ENCODE peak calls at places on chromosomes 13 and 19, in six cellular contexts. Q is ascending aorta, L is BE2C, S is cardiac fibroblast, Z is Panc1, R is mesothelial cell of epicardium. W is an unnamed sample.
A peak's percentile ranks its signal among the peaks of the same experiment; 100 is the strongest.

GRCh38 chr19:40683437-40683836 is 7.0 kb downstream of the NUMBL start:
- DNase-seq in L (no peak), R (no peak), Q (no peak), Z (no peak), S (no peak), W (no peak)

GRCh38 chr13:95437561-95437960 is 115.0 kb upstream of the CLDN10 start:
- DNase-seq in Z (no peak), L (no peak), Q (no peak), S (no peak), R (no peak), W (no peak)

GRCh38 chr13:112141643-112142400 is 74.9 kb downstream of the SOX1 start:
- DNase-seq in Z (no peak), R (no peak), Q (no peak), S (no peak), L (no peak), W (no peak)

GRCh38 chr13:87622921-87623320 is 48.2 kb upstream of the SLITRK5 start:
- DNase-seq in S (no peak), Q (no peak), R (no peak), Z (no peak), L (no peak), W (no peak)

GRCh38 chr19:17847538-17848366 is at the start of gene JAK3:
- DNase-seq in R (peak; percentile 75), S (peak; percentile 80), L (peak; percentile 79), Q (no peak), Z (no peak), W (peak; percentile 66)

GRCh38 chr13:95296326-95296939 is 4.8 kb downstream of the ABCC4 start:
- DNase-seq in S (peak; percentile 29), Q (no peak), R (no peak), Z (no peak), L (peak; percentile 48), W (peak; percentile 41)

GRCh38 chr13:112057736-112058518 is 9.0 kb upstream of the SOX1 start:
- DNase-seq in R (no peak), Z (no peak), Q (no peak), L (no peak), S (no peak), W (no peak)

GRCh38 chr13:24168392-24168750 is 7.9 kb downstream of the SPATA13 start:
- DNase-seq in Z (no peak), L (no peak), Q (no peak), R (no peak), S (no peak), W (no peak)

GRCh38 chr13:113856716-113857065 is 7.2 kb downstream of the GAS6 start:
- DNase-seq in S (peak; percentile 72), Z (no peak), L (no peak), R (no peak), Q (no peak), W (no peak)

GRCh38 chr13:105773241-105773640 is 762.2 kb downstream of the EFNB2 start:
- DNase-seq in Q (no peak), L (no peak), R (no peak), Z (no peak), S (no peak), W (no peak)

GRCh38 chr19:28785961-28786360 is 427.0 kb downstream of the UQCRFS1 start:
- DNase-seq in R (no peak), Z (no peak), L (no peak), S (no peak), Q (no peak), W (no peak)

GRCh38 chr13:91135949-91136348 is 211.5 kb upstream of the MIR17HG start:
- DNase-seq in Z (no peak), L (no peak), R (no peak), Q (no peak), S (no peak), W (no peak)

GRCh38 chr13:77265336-77265735 is 61.6 kb downstream of the MYCBP2 start:
- DNase-seq in L (no peak), S (no peak), R (no peak), Q (no peak), Z (no peak), W (no peak)

GRCh38 chr19:2491130-2491801 is 15.3 kb downstream of the GADD45B start:
- DNase-seq in R (no peak), S (peak; percentile 97), Q (no peak), L (peak; percentile 46), Z (no peak), W (no peak)

GRCh38 chr13:71213252-71213821 is 653.7 kb downstream of the DACH1 start:
- DNase-seq in R (no peak), L (no peak), Q (no peak), Z (no peak), S (no peak), W (no peak)

GRCh38 chr19:40908981-40909380 is 26.9 kb upstream of the CYP2A7 start:
- DNase-seq in Z (no peak), S (peak; percentile 20), R (no peak), Q (no peak), L (no peak), W (no peak)

DNA sequence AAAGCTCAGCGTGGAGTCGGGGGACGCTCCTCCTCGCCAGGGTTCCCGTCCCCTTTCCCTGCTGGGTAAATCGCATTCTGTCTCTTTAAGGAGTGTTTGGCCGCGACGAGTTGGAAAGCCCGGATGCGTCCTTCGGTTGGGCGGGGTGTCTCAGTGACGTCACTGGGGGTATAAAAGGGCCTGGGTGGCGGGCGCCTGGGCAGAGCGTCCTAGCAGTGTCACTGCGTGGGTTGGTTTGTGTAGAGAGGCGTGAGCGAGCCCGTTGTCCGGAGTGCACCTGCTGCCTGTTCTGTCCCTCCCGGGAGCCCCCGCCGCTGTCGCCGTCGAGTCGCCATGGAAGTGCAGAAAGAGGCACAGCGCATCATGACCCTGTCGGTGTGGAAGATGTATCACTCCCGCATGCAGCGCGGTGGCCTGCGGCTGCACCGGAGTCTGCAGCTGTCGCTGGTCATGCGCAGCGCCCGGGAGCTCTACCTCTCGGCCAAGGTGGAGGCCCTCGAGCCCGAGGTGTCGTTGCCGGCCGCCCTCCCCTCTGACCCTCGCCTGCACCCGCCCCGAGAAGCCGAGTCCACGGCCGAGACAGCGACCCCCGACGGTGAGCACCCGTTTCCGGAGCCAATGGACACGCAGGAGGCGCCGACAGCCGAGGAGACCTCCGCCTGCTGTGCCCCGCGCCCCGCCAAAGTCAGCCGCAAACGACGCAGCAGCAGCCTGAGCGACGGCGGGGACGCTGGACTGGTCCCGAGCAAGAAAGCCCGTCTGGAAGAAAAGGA is 2.8 kb downstream of the IER2 start:
- DNase-seq in Q (peak; percentile 86), R (peak; percentile 90), L (peak; percentile 97), S (peak; percentile 97), Z (no peak), W (peak; percentile 86)
- TF ChIP-seq CTCF in Q (peak; percentile 36), R (peak; percentile 10), L (no peak), S (no peak), Z (no peak), W (peak; percentile 15)

DNA sequence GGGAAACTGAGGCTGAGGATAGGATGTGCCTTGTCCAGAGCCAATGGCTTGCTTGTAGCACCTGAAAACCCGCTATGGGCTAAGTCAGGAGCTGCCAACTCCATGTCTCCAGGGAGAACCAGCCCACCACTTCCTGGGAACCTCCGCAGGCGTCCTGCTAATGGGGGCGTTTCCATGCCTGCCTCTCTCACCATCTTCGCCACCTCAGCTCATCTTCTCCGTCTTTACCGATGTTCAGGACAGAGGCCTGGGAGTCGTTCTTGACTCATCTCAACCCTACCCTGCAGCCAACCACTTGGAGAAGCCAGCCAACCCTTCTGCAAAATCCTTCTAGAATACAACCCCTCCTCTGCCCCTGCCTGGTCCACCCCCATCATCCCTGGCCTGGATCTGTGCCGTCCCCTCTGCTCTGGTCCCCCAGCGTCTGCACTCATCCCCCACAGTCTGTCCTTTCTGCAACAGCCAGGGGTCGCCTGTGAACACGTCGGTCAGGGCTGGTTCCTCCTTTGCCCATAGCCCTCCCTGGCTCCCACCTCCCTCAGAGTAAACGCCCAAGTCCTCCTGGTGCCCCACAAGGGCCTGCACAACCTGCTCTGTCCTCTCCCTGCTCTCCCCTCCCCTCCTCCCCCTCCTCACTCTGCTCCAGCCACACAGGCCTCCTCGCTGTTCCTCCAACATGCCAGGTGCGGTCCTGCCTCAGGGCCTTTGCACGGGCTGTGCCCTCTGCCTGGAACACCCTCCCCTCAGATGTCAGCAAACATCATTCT is 31.0 kb downstream of the PTPRS start:
- DNase-seq in L (peak; percentile 64), S (peak; percentile 11), Q (no peak), R (no peak), Z (no peak), W (no peak)
- TF ChIP-seq CTCF in L (peak; percentile 46), S (no peak), Q (no peak), R (no peak), Z (no peak), W (no peak)

DNA sequence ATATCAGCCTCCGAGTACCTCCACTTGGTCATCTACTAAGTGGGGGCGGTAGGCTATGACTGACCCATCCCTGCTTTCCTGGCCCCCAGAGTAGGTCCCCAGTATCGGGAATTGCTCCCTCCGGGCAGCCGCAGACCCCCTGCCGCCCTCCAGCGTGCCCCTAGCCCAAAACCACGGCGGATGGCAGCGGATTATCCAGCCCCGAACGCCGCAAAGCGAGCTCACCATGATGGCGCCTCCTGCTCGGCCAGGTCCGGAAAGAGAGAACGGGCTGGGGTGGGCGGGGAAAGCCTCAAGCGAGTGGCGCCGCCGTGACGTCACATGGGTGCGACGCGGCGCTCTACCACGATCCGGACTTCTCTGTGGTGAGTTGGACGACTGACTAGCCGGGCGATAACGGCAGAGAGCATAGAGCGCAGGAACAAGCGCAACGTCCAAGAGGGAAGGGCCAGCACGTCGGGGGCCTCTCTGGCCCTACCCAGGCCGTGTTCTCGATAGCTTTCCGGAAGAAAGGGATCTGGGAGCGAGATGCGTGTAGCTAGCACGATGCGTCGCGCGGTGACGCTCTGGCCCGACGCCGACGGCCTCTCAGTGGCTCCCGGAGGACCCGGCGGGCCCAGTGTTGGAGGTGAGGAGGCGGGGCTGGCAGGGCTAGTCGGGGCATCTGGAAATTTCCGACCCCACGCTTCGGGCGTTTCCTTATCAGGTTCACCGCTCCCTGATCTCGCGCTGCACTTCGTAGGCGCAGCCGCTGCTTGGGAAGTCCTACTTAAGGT is at the start of the genes RPL18 and SPHK2:
- DNase-seq in L (peak; percentile 99), Z (peak; percentile 88), R (peak; percentile 96), S (peak; percentile 100), Q (peak; percentile 94), W (peak; percentile 98)
- TF ChIP-seq CTCF in L (no peak), Z (no peak), R (no peak), S (no peak), Q (no peak), W (no peak)

DNA sequence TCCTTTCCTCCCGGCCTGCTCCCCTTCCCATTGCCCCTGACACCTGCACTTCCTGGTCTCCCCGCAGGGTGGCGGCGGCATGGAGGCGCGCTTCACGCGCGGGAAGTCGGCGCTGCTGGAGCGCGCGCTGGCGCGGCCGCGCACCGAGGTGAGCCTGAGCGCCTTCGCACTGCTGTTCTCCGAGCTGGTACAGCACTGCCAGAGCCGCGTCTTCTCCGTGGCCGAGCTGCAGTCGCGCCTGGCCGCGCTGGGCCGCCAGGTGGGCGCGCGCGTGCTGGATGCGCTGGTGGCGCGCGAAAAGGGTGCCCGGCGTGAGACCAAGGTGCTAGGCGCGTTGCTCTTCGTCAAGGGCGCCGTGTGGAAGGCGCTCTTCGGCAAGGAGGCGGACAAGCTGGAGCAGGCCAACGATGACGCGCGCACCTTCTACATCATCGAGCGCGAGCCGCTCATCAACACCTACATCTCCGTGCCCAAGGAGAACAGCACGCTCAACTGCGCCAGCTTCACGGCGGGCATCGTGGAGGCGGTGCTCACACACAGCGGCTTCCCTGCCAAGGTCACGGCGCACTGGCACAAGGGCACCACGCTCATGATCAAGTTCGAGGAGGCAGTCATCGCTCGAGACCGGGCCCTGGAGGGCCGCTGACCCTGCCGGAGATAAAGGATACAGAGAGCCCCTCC is 1.7 kb downstream of the TRAPPC5 start:
- DNase-seq in S (no peak), L (no peak), Z (no peak), R (no peak), Q (no peak), W (no peak)
- TF ChIP-seq CTCF in S (no peak), L (no peak), Z (no peak), R (no peak), Q (no peak), W (no peak)

W was measured in D721Med.